ENCODE peak calls at places on chromosomes 4 and X, in ten cellular contexts. V, M, C, O, Z, T, X, F, H and K are unnamed samples.

GRCh38 chrX:111519215-111519614 is 7.8 kb downstream of the SERTM2 start:
- DNase-seq in O (no peak), T (no peak), M (peak), F (no peak), V (peak), X (no peak), Z (no peak), H (no peak), C (no peak), K (peak)

GRCh38 chr4:155889036-155889793 is 14.3 kb upstream of the TDO2 start:
- DNase-seq in Z (no peak), H (peak), X (peak), F (no peak), T (no peak), V (peak), C (peak), O (no peak), M (no peak), K (peak)

GRCh38 chrX:117510453-117510852 is 606.2 kb downstream of the KLHL13 start:
- DNase-seq in X (no peak), T (no peak), M (no peak), F (no peak), V (no peak), O (no peak), C (peak), Z (no peak), H (no peak), K (no peak)

GRCh38 chrX:44914532-44915198 is 41.7 kb downstream of the KDM6A start:
- DNase-seq in F (no peak), V (peak), M (no peak), C (peak), X (no peak), T (no peak), H (no peak), O (no peak), Z (no peak), K (peak)

GRCh38 chr4:123390846-123391456 is 5.6 kb upstream of the SPRY1 start:
- DNase-seq in X (no peak), V (peak), O (no peak), Z (no peak), M (no peak), H (no peak), F (no peak), T (no peak), C (peak), K (peak)

GRCh38 chr4:83510442-83510841 is 25.5 kb upstream of the GPAT3 start:
- DNase-seq in T (no peak), F (no peak), C (no peak), H (no peak), O (no peak), X (no peak), V (no peak), Z (no peak), M (no peak), K (no peak)

GRCh38 chr4:109005523-109005922 is 242.7 kb upstream of the ETNPPL start:
- DNase-seq in V (peak), M (no peak), T (no peak), X (no peak), H (peak), O (no peak), Z (no peak), F (no peak), C (peak), K (peak)

GRCh38 chrX:144616317-144616716 is 631.0 kb upstream of the SPANXN1 start:
- DNase-seq in Z (no peak), M (no peak), X (no peak), C (peak), V (no peak), O (no peak), F (no peak), T (no peak), H (peak), K (peak)

GRCh38 chr4:148205481-148205880 is 236.7 kb downstream of the NR3C2 start:
- DNase-seq in H (no peak), C (no peak), T (no peak), Z (no peak), O (no peak), F (no peak), V (no peak), M (no peak), X (no peak), K (no peak)

GRCh38 chr4:143411527-143412480 is 75.1 kb downstream of the GAB1 start:
- DNase-seq in H (peak), O (no peak), M (no peak), C (no peak), T (no peak), Z (no peak), F (no peak), X (peak), V (peak), K (no peak)

GRCh38 chr4:95363966-95364365 is 184.8 kb downstream of the UNC5C start:
- DNase-seq in O (no peak), V (peak), F (no peak), C (peak), T (no peak), Z (no peak), X (no peak), M (no peak), H (peak), K (no peak)

GRCh38 chrX:107672955-107673378 is 44.7 kb downstream of the PRPS1 start:
- DNase-seq in T (peak), V (peak), F (peak), O (peak), X (peak), Z (no peak), H (peak), C (peak), M (peak), K (peak)

GRCh38 chr4:184481544-184481943 is 7.2 kb upstream of the IRF2 start:
- DNase-seq in F (no peak), V (no peak), C (no peak), T (no peak), H (no peak), Z (no peak), M (no peak), X (no peak), O (no peak), K (no peak)

GRCh38 chr4:23811045-23811620 is 78.7 kb downstream of the PPARGC1A start:
- DNase-seq in M (no peak), H (no peak), F (no peak), V (no peak), T (no peak), Z (no peak), O (no peak), C (no peak), X (no peak), K (no peak)

GRCh38 chr4:84379881-84380618 is 119.0 kb downstream of the NKX6-1 start:
- DNase-seq in C (peak), M (no peak), F (no peak), H (peak), X (no peak), V (peak), T (no peak), O (peak), Z (no peak), K (peak)

GRCh38 chr4:94256144-94256783 is 48.6 kb downstream of the SMARCAD1 start:
- DNase-seq in M (no peak), O (no peak), H (no peak), Z (no peak), F (no peak), C (no peak), T (no peak), X (no peak), V (no peak), K (no peak)

GRCh38 chr4:118398226-118399090 is 45.7 kb upstream of the PRSS12 start:
- DNase-seq in M (no peak), F (no peak), V (no peak), T (no peak), Z (no peak), O (no peak), H (no peak), X (no peak), C (peak), K (no peak)

GRCh38 chr4:107183155-107183774 is 147.2 kb upstream of the DKK2 start:
- DNase-seq in M (no peak), X (peak), V (peak), O (peak), T (no peak), Z (peak), F (no peak), C (peak), H (peak), K (peak)

GRCh38 chr4:93771640-93772411 is 56.7 kb upstream of the ATOH1 start:
- DNase-seq in H (no peak), V (no peak), X (peak), M (no peak), O (no peak), Z (no peak), C (no peak), F (no peak), T (no peak), K (no peak)

GRCh38 chrX:22345884-22346283 is 73.2 kb downstream of the CBLL2 start:
- DNase-seq in O (no peak), H (peak), C (peak), V (no peak), M (no peak), Z (no peak), F (no peak), T (no peak), X (no peak), K (peak)

GRCh38 chrX:39857780-39858179 is 240.0 kb downstream of the BCOR start:
- DNase-seq in Z (no peak), T (no peak), X (no peak), V (no peak), O (no peak), F (no peak), C (no peak), M (no peak), H (no peak), K (no peak)

GRCh38 chrX:125998432-125998831 is 167.7 kb downstream of the DCAF12L2 start:
- DNase-seq in O (no peak), M (no peak), X (no peak), C (no peak), Z (no peak), V (no peak), H (peak), T (no peak), F (no peak), K (no peak)

GRCh38 chrX:71619193-71619592 is 882 bp upstream of the CXCR3 start:
- DNase-seq in Z (no peak), T (no peak), V (no peak), X (no peak), O (no peak), F (no peak), H (no peak), M (no peak), C (no peak), K (no peak)

GRCh38 chr4:872241-872981 is 46.5 kb upstream of the CPLX1 start:
- DNase-seq in Z (no peak), X (no peak), F (no peak), T (no peak), H (no peak), M (no peak), V (no peak), C (no peak), O (no peak), K (no peak)

GRCh38 chrX:39823848-39824247 is 273.9 kb downstream of the BCOR start:
- DNase-seq in V (no peak), H (no peak), C (no peak), O (no peak), F (no peak), Z (no peak), T (no peak), X (no peak), M (no peak), K (no peak)

GRCh38 chr4:6926681-6927478 is 17.3 kb downstream of the TBC1D14 start:
- DNase-seq in T (peak), V (peak), O (no peak), Z (no peak), X (peak), C (no peak), F (no peak), H (no peak), M (peak), K (no peak)

GRCh38 chr4:39490322-39490721 is 31.5 kb downstream of the LIAS start:
- DNase-seq in T (no peak), M (no peak), C (no peak), V (no peak), O (no peak), F (no peak), H (no peak), X (no peak), Z (no peak), K (no peak)

GRCh38 chr4:15649914-15650545 is 5.1 kb downstream of the FBXL5 start:
- DNase-seq in V (peak), X (peak), T (no peak), F (no peak), Z (no peak), C (peak), O (peak), H (peak), M (peak), K (peak)

GRCh38 chrX:71366674-71367256 is 608 bp downstream of the TAF1 start:
- DNase-seq in Z (no peak), H (peak), O (peak), X (peak), C (peak), M (peak), T (peak), F (no peak), V (peak), K (peak)

GRCh38 chr4:147370473-147370872 is 110.4 kb upstream of the EDNRA start:
- DNase-seq in F (no peak), T (no peak), H (peak), M (no peak), Z (no peak), V (peak), C (peak), O (no peak), X (no peak), K (peak)

GRCh38 chr4:145954924-145955339 is 16.3 kb upstream of the ZNF827 start:
- DNase-seq in F (no peak), V (peak), X (no peak), C (peak), M (no peak), O (no peak), T (no peak), Z (peak), H (peak), K (peak)

GRCh38 chrX:129665916-129666644 is 11.3 kb upstream of the APLN start:
- DNase-seq in M (no peak), H (peak), X (peak), O (peak), C (peak), F (no peak), T (no peak), V (peak), Z (peak), K (peak)

GRCh38 chr4:156638332-156638731 is 333.3 kb downstream of the PDGFC start:
- DNase-seq in V (peak), Z (no peak), M (no peak), T (no peak), X (no peak), O (no peak), H (no peak), F (no peak), C (no peak), K (peak)

GRCh38 chr4:148539387-148539786 is 97.2 kb upstream of the NR3C2 start:
- DNase-seq in V (no peak), X (no peak), M (peak), H (no peak), F (no peak), O (no peak), T (no peak), C (no peak), Z (no peak), K (no peak)

GRCh38 chr4:7892212-7893019 is 47.2 kb downstream of the AFAP1 start:
- DNase-seq in X (peak), O (no peak), M (no peak), H (no peak), F (no peak), C (no peak), T (no peak), Z (peak), V (peak), K (peak)

GRCh38 chrX:9566150-9566621 is 101.3 kb downstream of the TBL1X start:
- DNase-seq in F (no peak), H (peak), V (peak), X (peak), C (peak), O (peak), T (no peak), M (peak), Z (peak), K (peak)

GRCh38 chr4:80071643-80072606 is 1.1 kb downstream of the ANTXR2 start:
- DNase-seq in X (peak), T (peak), M (peak), Z (no peak), H (peak), C (no peak), O (no peak), F (peak), V (peak), K (peak)
- TF ChIP-seq CTCF in X (no peak), T (no peak), M (no peak), Z (no peak), H (no peak), C (no peak), O (no peak), F (no peak), V (no peak), K (no peak)

GRCh38 chr4:57044279-57044678 is 65.6 kb downstream of the POLR2B start:
- DNase-seq in Z (peak), V (no peak), H (no peak), C (no peak), T (no peak), X (no peak), F (no peak), M (no peak), O (no peak), K (no peak)
- H3K4me3 ChIP-seq in Z (no peak), V (no peak), H (no peak), C (no peak), T (no peak), X (no peak), F (no peak), M (no peak), O (no peak), K (no peak)

DNA sequence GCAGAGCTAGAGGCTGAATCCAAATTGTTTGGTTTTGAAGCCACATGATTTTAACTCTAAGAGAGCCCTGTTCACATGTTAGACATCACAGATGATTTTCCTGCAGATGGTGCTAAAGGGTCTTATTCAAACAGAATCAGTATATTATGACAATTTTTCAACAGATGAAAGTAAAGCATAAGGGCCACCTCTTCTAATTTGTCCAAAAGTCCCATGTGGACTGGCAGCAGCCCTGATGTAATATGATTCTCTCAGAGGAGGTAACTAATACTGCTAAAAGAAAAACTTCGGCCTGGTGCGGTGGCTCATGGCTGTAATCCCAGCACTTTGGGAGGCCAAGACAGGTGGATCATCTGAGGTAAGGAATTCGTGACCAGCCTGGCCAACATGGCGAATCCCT is 26.0 kb upstream of the SETD7 start:
- DNase-seq in O (no peak), T (no peak), H (no peak), V (peak), C (no peak), X (peak), M (no peak), Z (no peak), F (no peak), K (no peak)
- TF ChIP-seq CTCF in O (peak), T (no peak), H (no peak), V (no peak), C (no peak), X (no peak), M (no peak), Z (no peak), F (no peak), K (no peak)

DNA sequence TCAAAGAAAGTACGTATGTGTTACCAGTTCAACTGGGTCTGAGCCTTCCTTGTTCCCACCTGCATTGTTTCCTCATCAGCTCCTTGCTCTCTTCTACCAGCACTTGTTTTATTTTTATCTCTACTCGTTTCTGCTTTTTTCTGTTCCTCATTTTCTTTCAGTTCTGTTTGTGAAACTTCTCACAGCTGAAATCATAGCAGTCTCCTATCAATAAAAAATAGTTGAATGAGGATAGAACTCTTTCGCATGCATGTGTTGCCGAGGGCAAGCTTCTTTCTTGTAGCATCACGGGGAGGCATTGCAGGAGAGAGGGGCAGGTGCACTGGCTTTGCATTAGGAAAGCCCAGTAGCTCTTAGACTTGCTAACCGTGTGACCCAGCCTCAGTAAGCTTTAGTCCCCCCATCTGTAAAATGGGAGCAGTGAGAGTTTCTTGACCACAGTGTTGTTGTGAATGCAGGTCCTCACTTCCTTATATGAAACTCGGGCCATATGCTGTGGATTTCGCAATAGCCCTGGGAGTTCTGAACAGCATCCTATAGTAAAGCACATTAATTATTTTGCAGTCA is 24.7 kb downstream of the OFD1 start:
- DNase-seq in V (no peak), F (no peak), O (no peak), X (no peak), C (no peak), Z (no peak), T (no peak), H (no peak), M (no peak), K (no peak)
- H3K4me3 ChIP-seq in V (no peak), F (no peak), O (no peak), X (no peak), C (no peak), Z (no peak), T (no peak), H (no peak), M (no peak), K (no peak)